ENCODE peak calls at places on chromosomes 11 and 22, in ten cellular contexts. G is H1, H is fibroblast of the aortic adventitia, I is tibial artery, P is fibroblast of lung, O is uterus, D is RWPE2, R is lower lobe of right lung, M is H9, Y is fibroblast of villous mesenchyme. N is an unnamed sample.

GRCh38 chr22:48979482-48979881 is 848.2 kb downstream of the BRD1 start:
- DNase-seq in H (no peak), D (no peak), Y (no peak), O (no peak), G (no peak), M (peak), I (peak), P (no peak), R (no peak), N (no peak)

GRCh38 chr11:210122-210802 is 2.8 kb downstream of the RIC8A start:
- DNase-seq in Y (peak), O (peak), H (peak), D (no peak), P (peak), G (no peak), M (no peak), R (no peak), I (no peak), N (no peak)

GRCh38 chr11:118366287-118366686 is 6.9 kb downstream of the UBE4A start:
- DNase-seq in G (no peak), O (no peak), D (no peak), R (no peak), I (no peak), H (no peak), P (no peak), Y (no peak), M (no peak), N (no peak)

GRCh38 chr11:33065445-33066178 is 26.2 kb downstream of the TCP11L1 start:
- DNase-seq in R (peak), O (peak), Y (peak), M (peak), D (no peak), I (no peak), H (peak), G (peak), P (peak), N (peak)

GRCh38 chr11:68498313-68498712 is 37.8 kb downstream of the PPP6R3 start:
- DNase-seq in I (no peak), H (peak), M (no peak), D (no peak), P (no peak), G (no peak), Y (no peak), R (no peak), O (no peak), N (no peak)

GRCh38 chr11:59011672-59012071 is 72.4 kb downstream of the GLYATL1 start:
- DNase-seq in R (no peak), H (no peak), M (peak), O (no peak), I (no peak), P (no peak), D (no peak), G (peak), Y (no peak), N (no peak)

GRCh38 chr22:21449531-21450319 is 17.5 kb upstream of the TMEM191C start:
- DNase-seq in O (peak), Y (peak), G (peak), R (peak), M (peak), D (peak), P (peak), H (no peak), I (peak), N (no peak)

GRCh38 chr11:131991606-131992005 is 621.2 kb downstream of the NTM start:
- DNase-seq in D (no peak), Y (no peak), P (no peak), M (no peak), H (no peak), O (no peak), R (no peak), I (no peak), G (no peak), N (no peak)

DNA sequence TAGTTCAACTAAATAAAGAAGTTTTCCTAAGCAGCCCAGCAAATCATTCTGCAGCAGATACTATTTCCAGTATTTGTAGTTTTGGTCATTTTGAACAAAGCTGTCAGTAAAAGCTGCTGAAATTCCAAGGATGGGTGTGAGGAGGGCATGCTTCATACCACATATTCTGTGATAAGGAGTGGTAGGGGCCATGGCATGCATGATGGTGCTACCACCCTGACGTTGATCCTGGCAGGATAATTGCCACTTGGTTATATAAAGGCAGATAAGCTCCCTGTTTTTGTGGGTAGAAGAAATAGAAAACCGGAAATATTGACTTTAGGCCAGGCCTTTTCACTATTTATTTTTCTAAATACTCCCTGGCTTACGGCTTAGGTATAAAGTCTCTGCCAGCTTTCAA is 33.1 kb upstream of the L3MBTL2 start:
- DNase-seq in O (no peak), D (no peak), P (no peak), I (no peak), Y (no peak), H (no peak), R (no peak), M (no peak), G (no peak), N (no peak)
- TF ChIP-seq CTCF in O (no peak), D (no peak), P (no peak), I (no peak), Y (no peak), H (no peak), R (no peak), M (no peak), G (no peak), N (no peak)

DNA sequence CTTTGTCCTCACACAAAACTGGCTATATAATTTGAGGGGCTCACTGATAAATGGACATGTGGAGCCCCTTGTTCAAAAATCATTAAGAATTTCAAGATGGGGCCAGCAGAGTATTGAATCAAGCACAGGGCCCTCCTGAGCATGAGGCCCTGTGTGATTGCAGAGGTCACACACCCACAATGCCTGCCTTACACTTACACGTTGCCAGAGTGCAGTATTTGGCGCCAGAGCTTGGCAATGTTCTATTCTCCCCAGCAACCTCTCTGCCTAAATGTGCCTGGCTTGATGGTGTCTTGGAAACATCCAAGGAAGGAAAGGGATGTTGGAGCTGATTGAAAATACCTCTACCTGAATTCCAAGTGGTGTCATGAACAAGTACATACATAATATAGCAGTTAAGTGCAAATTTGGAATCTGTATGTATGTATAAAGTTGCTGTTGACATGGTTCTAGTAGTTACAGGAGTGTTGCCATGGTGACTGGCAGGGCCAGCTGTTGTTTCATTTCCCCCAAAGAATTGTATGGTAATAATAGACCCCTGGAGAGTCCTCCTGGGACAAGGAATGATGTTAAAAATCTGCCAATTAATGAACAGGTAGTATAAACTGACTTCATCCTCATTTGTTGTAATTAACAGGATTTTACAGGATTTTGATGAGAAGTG is 205.7 kb upstream of the NAV2 start:
- DNase-seq in I (no peak), H (no peak), Y (no peak), M (no peak), R (no peak), O (no peak), P (no peak), D (no peak), G (no peak), N (no peak)
- TF ChIP-seq CTCF in I (no peak), H (no peak), Y (no peak), M (no peak), R (no peak), O (no peak), P (no peak), D (no peak), G (no peak), N (no peak)

GRCh38 chr11:77062924-77063323 is 3.8 kb upstream of the CAPN5 start:
- DNase-seq in O (no peak), R (no peak), P (no peak), G (no peak), D (no peak), Y (no peak), H (no peak), I (no peak), M (peak), N (no peak)
- TF ChIP-seq CTCF in O (no peak), R (no peak), P (no peak), G (peak), D (peak), Y (peak), H (peak), I (no peak), M (peak), N (no peak)

GRCh38 chr11:108220721-108221346 is 1.6 kb downstream of the NPAT start:
- DNase-seq in H (peak), M (no peak), O (no peak), R (no peak), P (peak), I (no peak), D (no peak), Y (peak), G (no peak), N (no peak)
- TF ChIP-seq CTCF in H (peak), M (no peak), O (no peak), R (no peak), P (no peak), I (no peak), D (peak), Y (peak), G (no peak), N (no peak)

GRCh38 chr22:19700790-19701419 is 13.4 kb upstream of the SEPTIN5 start:
- DNase-seq in G (no peak), Y (no peak), M (no peak), R (no peak), D (no peak), H (no peak), O (no peak), I (no peak), P (no peak), N (no peak)
- TF ChIP-seq CTCF in G (no peak), Y (no peak), M (no peak), R (no peak), D (no peak), H (no peak), O (no peak), I (no peak), P (no peak), N (no peak)

N was measured in GM10248.